ENCODE peak calls at places on chromosomes 1 and 21, in seven cellular contexts. One of them, this sample, is unnamed.

GRCh38 chr1:32334864-32335618 is 992 bp downstream of the MARCKSL1 start:
- DNase-seq in progenitor cell of endocrine pancreas: no peak
- DNase-seq in brain microvascular endothelial cell: no peak
- DNase-seq in nephron progenitor cell: peak; percentile 62
- DNase-seq in AG09319: no peak
- DNase-seq in colonic mucosa: peak; percentile 54
- DNase-seq in IMR-90: peak; percentile 21
- DNase-seq in this sample: no peak

GRCh38 chr1:150551784-150552691 is 2.8 kb downstream of the ADAMTSL4 start:
- DNase-seq in progenitor cell of endocrine pancreas: no peak
- DNase-seq in nephron progenitor cell: no peak
- DNase-seq in IMR-90: peak; percentile 92
- DNase-seq in colonic mucosa: peak; percentile 70
- DNase-seq in AG09319: peak; percentile 83
- DNase-seq in brain microvascular endothelial cell: peak; percentile 89
- DNase-seq in this sample: peak; percentile 77

GRCh38 chr1:116310172-116310571 is 62.9 kb upstream of the ATP1A1 start:
- DNase-seq in IMR-90: no peak
- DNase-seq in colonic mucosa: no peak
- DNase-seq in nephron progenitor cell: no peak
- DNase-seq in brain microvascular endothelial cell: no peak
- DNase-seq in progenitor cell of endocrine pancreas: no peak
- DNase-seq in AG09319: no peak
- DNase-seq in this sample: no peak

GRCh38 chr1:78284354-78284753 is 206.4 kb upstream of the PTGFR start:
- DNase-seq in brain microvascular endothelial cell: no peak
- DNase-seq in IMR-90: no peak
- DNase-seq in colonic mucosa: no peak
- DNase-seq in nephron progenitor cell: no peak
- DNase-seq in AG09319: no peak
- DNase-seq in progenitor cell of endocrine pancreas: no peak
- DNase-seq in this sample: no peak

GRCh38 chr1:97137862-97138514 is 416.4 kb downstream of the PTBP2 start:
- DNase-seq in brain microvascular endothelial cell: peak; percentile 79
- DNase-seq in colonic mucosa: peak; percentile 41
- DNase-seq in AG09319: peak; percentile 46
- DNase-seq in progenitor cell of endocrine pancreas: no peak
- DNase-seq in IMR-90: peak; percentile 78
- DNase-seq in nephron progenitor cell: peak; percentile 27
- DNase-seq in this sample: no peak

GRCh38 chr1:180145446-180145845 is 9.2 kb upstream of the QSOX1 start:
- DNase-seq in colonic mucosa: no peak
- DNase-seq in AG09319: no peak
- DNase-seq in nephron progenitor cell: no peak
- DNase-seq in IMR-90: no peak
- DNase-seq in progenitor cell of endocrine pancreas: no peak
- DNase-seq in brain microvascular endothelial cell: no peak
- DNase-seq in this sample: no peak

GRCh38 chr1:183039330-183039729 is 16.1 kb downstream of the LAMC1 start:
- DNase-seq in nephron progenitor cell: no peak
- DNase-seq in colonic mucosa: no peak
- DNase-seq in IMR-90: no peak
- DNase-seq in brain microvascular endothelial cell: no peak
- DNase-seq in AG09319: no peak
- DNase-seq in progenitor cell of endocrine pancreas: no peak
- DNase-seq in this sample: no peak

GRCh38 chr1:47696911-47697441 is 259.1 kb downstream of the FOXD2 start:
- DNase-seq in colonic mucosa: peak; percentile 56
- DNase-seq in AG09319: no peak
- DNase-seq in nephron progenitor cell: no peak
- DNase-seq in IMR-90: no peak
- DNase-seq in progenitor cell of endocrine pancreas: no peak
- DNase-seq in brain microvascular endothelial cell: no peak
- DNase-seq in this sample: no peak

GRCh38 chr1:163069142-163069541 is at the start of gene RGS4:
- DNase-seq in brain microvascular endothelial cell: peak; percentile 98
- DNase-seq in colonic mucosa: peak; percentile 18
- DNase-seq in nephron progenitor cell: peak; percentile 72
- DNase-seq in AG09319: peak; percentile 87
- DNase-seq in progenitor cell of endocrine pancreas: peak; percentile 15
- DNase-seq in IMR-90: peak; percentile 98
- DNase-seq in this sample: no peak

GRCh38 chr1:48859429-48859828 is 82.7 kb upstream of the BEND5 start:
- DNase-seq in IMR-90: no peak
- DNase-seq in nephron progenitor cell: no peak
- DNase-seq in brain microvascular endothelial cell: no peak
- DNase-seq in colonic mucosa: no peak
- DNase-seq in AG09319: no peak
- DNase-seq in progenitor cell of endocrine pancreas: no peak
- DNase-seq in this sample: no peak

GRCh38 chr21:33025471-33026298 is at the start of gene OLIG2:
- DNase-seq in nephron progenitor cell: peak; percentile 86
- DNase-seq in AG09319: no peak
- DNase-seq in brain microvascular endothelial cell: no peak
- DNase-seq in colonic mucosa: no peak
- DNase-seq in progenitor cell of endocrine pancreas: peak; percentile 59
- DNase-seq in IMR-90: peak; percentile 16
- DNase-seq in this sample: no peak

DNA sequence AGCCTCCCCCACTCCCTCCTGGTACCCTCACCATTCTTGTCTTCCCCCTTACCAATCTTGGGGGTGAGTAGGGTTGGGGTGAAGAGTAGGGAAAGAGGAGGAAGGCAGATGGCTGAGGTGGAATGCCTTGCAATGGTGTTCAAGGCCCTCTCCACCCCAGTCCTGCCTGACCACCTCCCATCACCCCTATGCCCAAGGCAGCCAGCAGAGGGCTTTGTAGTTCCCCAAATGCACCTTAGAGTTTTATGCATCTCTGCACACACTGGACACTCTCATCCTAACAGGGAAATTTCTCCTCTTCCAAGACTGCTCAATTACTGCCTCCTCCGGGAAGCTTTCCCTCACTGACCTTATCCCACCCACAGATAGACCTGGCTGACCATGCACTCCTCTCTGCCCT is 15.4 kb downstream of the KIF17 start:
- DNase-seq in brain microvascular endothelial cell: no peak
- DNase-seq in colonic mucosa: no peak
- DNase-seq in progenitor cell of endocrine pancreas: no peak
- DNase-seq in IMR-90: peak; percentile 39
- DNase-seq in AG09319: no peak
- DNase-seq in nephron progenitor cell: no peak
- DNase-seq in this sample: no peak
- TF ChIP-seq CTCF in brain microvascular endothelial cell: peak; percentile 72
- TF ChIP-seq CTCF in colonic mucosa: no peak
- TF ChIP-seq CTCF in progenitor cell of endocrine pancreas: peak; percentile 33
- TF ChIP-seq CTCF in IMR-90: peak; percentile 48
- TF ChIP-seq CTCF in AG09319: peak; percentile 48
- TF ChIP-seq CTCF in nephron progenitor cell: peak; percentile 6
- TF ChIP-seq CTCF in this sample: no peak

DNA sequence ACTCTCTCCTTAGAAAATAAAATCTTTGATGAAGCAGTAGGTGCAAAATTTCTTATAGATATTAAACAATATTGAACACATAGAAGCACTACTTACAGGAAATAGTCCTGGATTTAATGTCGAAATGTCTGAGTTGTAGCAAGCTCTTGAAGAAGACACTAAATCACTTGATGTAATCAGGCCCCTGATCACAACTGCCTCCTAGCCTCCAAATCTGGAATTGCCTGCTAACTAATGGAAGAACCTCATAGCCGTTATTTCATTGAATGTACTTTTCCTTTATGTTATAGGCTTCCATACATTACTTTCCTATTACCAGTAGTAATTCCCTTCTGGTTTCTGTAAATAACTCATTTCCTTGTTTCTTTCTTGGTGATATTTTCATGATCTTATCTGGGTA is 675.7 kb upstream of the CHRM3 start:
- DNase-seq in brain microvascular endothelial cell: no peak
- DNase-seq in AG09319: no peak
- DNase-seq in colonic mucosa: no peak
- DNase-seq in nephron progenitor cell: no peak
- DNase-seq in IMR-90: peak; percentile 8
- DNase-seq in progenitor cell of endocrine pancreas: no peak
- DNase-seq in this sample: no peak
- TF ChIP-seq CTCF in brain microvascular endothelial cell: peak; percentile 31
- TF ChIP-seq CTCF in AG09319: no peak
- TF ChIP-seq CTCF in colonic mucosa: no peak
- TF ChIP-seq CTCF in nephron progenitor cell: no peak
- TF ChIP-seq CTCF in IMR-90: peak; percentile 30
- TF ChIP-seq CTCF in progenitor cell of endocrine pancreas: peak; percentile 23
- TF ChIP-seq CTCF in this sample: no peak

GRCh38 chr1:161121838-161122237 is 3.9 kb downstream of the NIT1 start:
- DNase-seq in colonic mucosa: no peak
- DNase-seq in nephron progenitor cell: no peak
- DNase-seq in brain microvascular endothelial cell: no peak
- DNase-seq in IMR-90: no peak
- DNase-seq in progenitor cell of endocrine pancreas: no peak
- DNase-seq in AG09319: no peak
- DNase-seq in this sample: no peak

GRCh38 chr1:161121042-161121441 is 3.1 kb downstream of the NIT1 start:
- DNase-seq in AG09319: no peak
- DNase-seq in colonic mucosa: no peak
- DNase-seq in nephron progenitor cell: no peak
- DNase-seq in progenitor cell of endocrine pancreas: no peak
- DNase-seq in IMR-90: no peak
- DNase-seq in brain microvascular endothelial cell: no peak
- DNase-seq in this sample: no peak

GRCh38 chr1:161119017-161119378 is 1.1 kb downstream of the NIT1 start:
- DNase-seq in nephron progenitor cell: no peak
- DNase-seq in colonic mucosa: peak; percentile 45
- DNase-seq in IMR-90: no peak
- DNase-seq in progenitor cell of endocrine pancreas: no peak
- DNase-seq in AG09319: no peak
- DNase-seq in brain microvascular endothelial cell: no peak
- DNase-seq in this sample: no peak

GRCh38 chr1:161117681-161118581 is at the start of the genes NIT1 and PFDN2:
- DNase-seq in nephron progenitor cell: peak; percentile 91
- DNase-seq in IMR-90: peak; percentile 85
- DNase-seq in progenitor cell of endocrine pancreas: peak; percentile 82
- DNase-seq in brain microvascular endothelial cell: peak; percentile 78
- DNase-seq in AG09319: no peak
- DNase-seq in colonic mucosa: peak; percentile 89
- DNase-seq in this sample: peak; percentile 69

DNA sequence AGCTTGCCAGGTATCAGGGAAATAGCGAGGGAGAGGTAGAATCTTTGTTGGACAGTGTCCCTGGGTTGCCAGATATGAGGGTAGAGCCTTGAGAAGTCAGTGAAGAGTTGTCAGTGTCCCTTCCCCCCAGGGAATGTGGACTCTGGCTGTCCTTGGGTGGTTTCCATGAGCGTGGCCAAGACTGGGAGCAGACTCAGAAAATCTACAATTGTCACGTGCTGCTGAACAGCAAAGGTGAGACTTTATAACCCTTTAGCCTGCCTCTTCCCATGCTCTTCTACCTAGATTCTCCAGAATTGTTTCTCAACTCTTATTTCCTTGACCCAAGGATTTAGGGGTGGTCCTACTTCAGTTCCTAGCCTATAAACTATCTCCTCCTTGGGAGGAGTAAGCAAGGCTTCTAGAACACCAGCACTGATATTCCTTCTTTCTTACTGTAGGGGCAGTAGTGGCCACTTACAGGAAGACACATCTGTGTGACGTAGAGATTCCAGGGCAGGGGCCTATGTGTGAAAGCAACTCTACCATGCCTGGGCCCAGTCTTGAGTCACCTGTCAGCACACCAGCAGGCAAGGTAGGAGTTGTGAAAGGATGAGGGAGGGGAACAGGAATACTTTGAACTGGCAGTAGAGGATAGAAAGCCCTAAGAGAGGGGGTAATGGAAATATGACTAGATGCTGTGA is 1.6 kb downstream of the NIT1 start:
- DNase-seq in AG09319: no peak
- DNase-seq in IMR-90: peak; percentile 75
- DNase-seq in progenitor cell of endocrine pancreas: no peak
- DNase-seq in brain microvascular endothelial cell: peak; percentile 79
- DNase-seq in colonic mucosa: peak; percentile 52
- DNase-seq in nephron progenitor cell: no peak
- DNase-seq in this sample: no peak
- TF ChIP-seq CTCF in AG09319: peak; percentile 37
- TF ChIP-seq CTCF in IMR-90: peak; percentile 52
- TF ChIP-seq CTCF in progenitor cell of endocrine pancreas: peak; percentile 40
- TF ChIP-seq CTCF in brain microvascular endothelial cell: peak; percentile 62
- TF ChIP-seq CTCF in colonic mucosa: peak; percentile 25
- TF ChIP-seq CTCF in nephron progenitor cell: peak; percentile 38
- TF ChIP-seq CTCF in this sample: no peak

GRCh38 chr1:173562813-173563212 is 40.1 kb downstream of the SLC9C2 start:
- DNase-seq in AG09319: no peak
- DNase-seq in nephron progenitor cell: peak; percentile 3
- DNase-seq in colonic mucosa: no peak
- DNase-seq in progenitor cell of endocrine pancreas: no peak
- DNase-seq in IMR-90: no peak
- DNase-seq in brain microvascular endothelial cell: no peak
- DNase-seq in this sample: no peak
- TF ChIP-seq CTCF in AG09319: peak; percentile 3
- TF ChIP-seq CTCF in nephron progenitor cell: no peak
- TF ChIP-seq CTCF in colonic mucosa: no peak
- TF ChIP-seq CTCF in progenitor cell of endocrine pancreas: peak; percentile 10
- TF ChIP-seq CTCF in IMR-90: no peak
- TF ChIP-seq CTCF in brain microvascular endothelial cell: peak; percentile 34
- TF ChIP-seq CTCF in this sample: no peak

DNA sequence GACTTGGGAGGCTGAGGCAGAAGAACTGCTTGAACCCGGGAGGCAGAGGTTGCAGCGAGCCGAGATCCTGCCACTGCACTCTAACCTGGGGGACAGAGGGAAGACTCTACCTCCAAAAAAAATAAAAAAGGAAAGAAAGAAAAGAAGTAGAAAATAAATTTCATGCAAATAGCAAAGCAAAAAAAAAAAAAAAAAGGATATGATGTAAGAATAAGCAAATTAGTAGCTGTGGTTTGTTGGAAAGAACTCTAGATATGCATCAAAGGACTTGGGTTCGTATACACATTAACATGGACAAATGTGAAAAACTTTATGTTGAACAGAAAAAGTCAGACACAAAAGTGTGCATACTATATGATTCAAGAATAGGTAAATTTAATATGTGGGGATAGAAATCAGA is 11.9 kb downstream of the WASF2 start:
- DNase-seq in nephron progenitor cell: no peak
- DNase-seq in colonic mucosa: no peak
- DNase-seq in progenitor cell of endocrine pancreas: no peak
- DNase-seq in AG09319: no peak
- DNase-seq in brain microvascular endothelial cell: no peak
- DNase-seq in IMR-90: no peak
- DNase-seq in this sample: no peak
- TF ChIP-seq CTCF in nephron progenitor cell: no peak
- TF ChIP-seq CTCF in colonic mucosa: no peak
- TF ChIP-seq CTCF in progenitor cell of endocrine pancreas: no peak
- TF ChIP-seq CTCF in AG09319: no peak
- TF ChIP-seq CTCF in brain microvascular endothelial cell: no peak
- TF ChIP-seq CTCF in IMR-90: no peak
- TF ChIP-seq CTCF in this sample: no peak

This sample was measured in omental fat pad.